ENCODE peak calls at places on chromosomes 6 and 20, in six cellular contexts. M is fibroblast of lung, L is small intestine, O is body of pancreas, D is lower lobe of right lung, B is upper lobe of right lung. I is an unnamed sample.

GRCh38 chr20:48986899-48987298 is 59.2 kb upstream of the CSE1L start:
- DNase-seq in B (no peak), L (no peak), D (no peak), O (peak; percentile 44), M (no peak), I (no peak)

GRCh38 chr6:91299544-91300491 is 712.9 kb upstream of the MAP3K7 start:
- DNase-seq in O (no peak), M (peak; percentile 94), B (no peak), D (no peak), L (no peak), I (no peak)

GRCh38 chr6:36897629-36898028 is 11.9 kb downstream of the C6orf89 start:
- DNase-seq in M (no peak), D (no peak), O (no peak), B (no peak), L (no peak), I (no peak)

GRCh38 chr6:71190809-71191208 is 97.8 kb upstream of the OGFRL1 start:
- DNase-seq in D (no peak), B (no peak), L (no peak), M (peak; percentile 66), O (no peak), I (peak; percentile 2)

GRCh38 chr6:113299526-113299925 is 557.6 kb upstream of the MARCKS start:
- DNase-seq in L (no peak), B (no peak), D (no peak), M (no peak), O (no peak), I (no peak)

GRCh38 chr6:11007715-11008608 is 36.1 kb downstream of the ELOVL2 start:
- DNase-seq in B (no peak), L (no peak), O (no peak), D (no peak), M (peak; percentile 17), I (no peak)

GRCh38 chr6:73369563-73369962 is at the start of gene OOEP:
- DNase-seq in L (no peak), D (no peak), B (no peak), O (no peak), M (no peak), I (no peak)

GRCh38 chr6:7154341-7155139 is 46.8 kb downstream of the RREB1 start:
- DNase-seq in O (no peak), B (no peak), M (no peak), D (no peak), L (no peak), I (no peak)

GRCh38 chr6:17945111-17945510 is 42.3 kb downstream of the KIF13A start:
- DNase-seq in M (no peak), D (no peak), L (no peak), O (no peak), B (no peak), I (no peak)

GRCh38 chr20:18628330-18628941 is 40.6 kb downstream of the DTD1 start:
- DNase-seq in O (peak; percentile 21), B (peak; percentile 66), M (no peak), D (no peak), L (peak; percentile 29), I (no peak)

GRCh38 chr6:136113736-136114173 is 136.4 kb downstream of the MTFR2 start:
- DNase-seq in D (peak; percentile 49), O (peak; percentile 13), M (peak; percentile 75), L (peak; percentile 21), B (no peak), I (peak; percentile 14)

GRCh38 chr6:161265975-161266374 is 7.9 kb downstream of the AGPAT4 start:
- DNase-seq in B (no peak), M (no peak), D (no peak), O (no peak), L (no peak), I (no peak)

GRCh38 chr6:156599367-156599766 is 177.8 kb upstream of the ARID1B start:
- DNase-seq in O (no peak), M (no peak), B (no peak), D (no peak), L (no peak), I (no peak)

GRCh38 chr6:69416739-69417138 is 380.1 kb downstream of the LMBRD1 start:
- DNase-seq in O (no peak), M (peak; percentile 77), D (no peak), B (no peak), L (no peak), I (no peak)

GRCh38 chr20:34979366-34980153 is 23.9 kb downstream of the MYH7B start:
- DNase-seq in L (peak; percentile 62), M (no peak), B (no peak), D (no peak), O (no peak), I (no peak)

GRCh38 chr6:6494677-6495076 is 93.8 kb upstream of the LY86 start:
- DNase-seq in D (peak; percentile 73), B (peak; percentile 73), L (peak; percentile 14), M (no peak), O (peak; percentile 15), I (no peak)

GRCh38 chr6:166932116-166932515 is 24.2 kb downstream of the RNASET2 start:
- DNase-seq in D (no peak), L (no peak), M (no peak), B (no peak), O (no peak), I (no peak)

GRCh38 chr6:15870354-15871043 is 207.7 kb upstream of the DTNBP1 start:
- DNase-seq in D (no peak), M (peak; percentile 33), B (no peak), O (no peak), L (no peak), I (no peak)

GRCh38 chr6:56528412-56528841 is 114.3 kb downstream of the DST start:
- DNase-seq in D (no peak), O (no peak), L (no peak), M (peak; percentile 94), B (no peak), I (no peak)

GRCh38 chr20:25486377-25486776 is 78.9 kb downstream of the GINS1 start:
- DNase-seq in O (no peak), D (no peak), L (no peak), M (peak; percentile 22), B (no peak), I (no peak)

GRCh38 chr20:25484911-25485511 is 77.5 kb downstream of the GINS1 start:
- DNase-seq in L (no peak), O (no peak), M (no peak), D (no peak), B (no peak), I (no peak)

GRCh38 chr20:25485872-25486271 is 78.4 kb downstream of the GINS1 start:
- DNase-seq in B (no peak), O (no peak), L (no peak), D (no peak), M (no peak), I (no peak)

GRCh38 chr20:25483431-25484132 is 76.1 kb downstream of the GINS1 start:
- DNase-seq in D (no peak), M (no peak), O (no peak), B (no peak), L (no peak), I (no peak)

GRCh38 chr20:25484224-25484846 is 76.9 kb downstream of the GINS1 start:
- DNase-seq in O (no peak), L (no peak), D (no peak), B (no peak), M (no peak), I (no peak)
- H3K4me1 ChIP-seq in O (no peaks in the 10 kb centered on the region), L (no peaks in the 10 kb centered on the region), D (no peaks in the 10 kb centered on the region), B (no peaks in the 10 kb centered on the region), M (no peaks in the 10 kb centered on the region), I (peaks cover 9% of the 10 kb centered on the region)

DNA sequence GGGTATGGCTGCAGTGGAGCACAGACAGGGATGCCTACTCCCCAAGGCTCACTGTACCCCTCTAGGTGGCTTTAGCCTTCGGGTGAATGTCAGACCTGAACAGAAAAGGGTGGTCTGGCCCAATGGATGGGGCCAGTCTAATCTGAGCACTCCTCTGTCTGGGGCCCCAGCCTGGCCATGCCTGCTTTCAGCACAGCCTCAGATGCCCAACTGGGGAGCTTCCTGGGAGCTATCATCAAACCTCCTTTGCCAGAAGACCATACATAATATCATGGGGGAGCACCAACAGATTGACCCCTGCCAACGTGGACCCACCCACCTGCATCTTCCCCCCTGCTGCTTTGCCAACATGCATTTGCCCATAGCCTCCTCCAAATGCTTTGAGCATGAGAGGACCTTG is 454.1 kb upstream of the KHDRBS2 start:
- DNase-seq in B (no peak), L (no peak), D (no peak), O (no peak), M (no peak), I (no peak)
- H3K36me3 ChIP-seq in B (no peaks in the 10 kb centered on the region), L (no peaks in the 10 kb centered on the region), D (no peaks in the 10 kb centered on the region), O (no peaks in the 10 kb centered on the region), M (no peaks in the 10 kb centered on the region), I (no peaks in the 10 kb centered on the region)

GRCh38 chr6:116764557-116764960 is 960 bp downstream of the FAM162B start:
- DNase-seq in B (no peak), D (no peak), M (peak; percentile 62), L (no peak), O (no peak), I (no peak)
- H3K4me3 ChIP-seq in B (peak overlapping the region; percentile 59), D (peak overlapping the region; percentile 55), M (peak overlapping the region; percentile 70), L (no peak overlapping the region), O (no peak overlapping the region), I (no peak overlapping the region)

DNA sequence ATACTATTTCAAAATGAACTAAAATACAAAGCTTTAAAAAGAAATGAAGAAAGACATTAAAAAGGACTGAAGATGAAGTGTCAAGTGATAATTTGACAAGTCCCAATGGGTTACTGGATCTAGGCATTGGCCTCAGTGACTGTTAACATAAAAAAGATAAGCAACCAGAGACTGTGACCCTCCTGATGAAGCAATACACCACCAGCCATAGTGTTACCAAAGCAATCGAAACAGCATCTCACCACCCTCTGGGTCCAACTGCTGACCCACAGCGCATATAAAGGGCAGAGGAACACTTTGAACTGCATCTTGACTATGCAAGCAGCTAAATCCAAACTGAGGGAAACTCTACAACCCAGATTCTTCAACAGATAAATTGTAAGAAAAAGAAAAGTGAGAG is 130.4 kb downstream of the FIG4 start:
- DNase-seq in M (no peak), L (no peak), O (no peak), D (no peak), B (no peak), I (no peak)
- H3K4me1 ChIP-seq in M (no peaks in the 10 kb centered on the region), L (no peaks in the 10 kb centered on the region), O (no peaks in the 10 kb centered on the region), D (no peaks in the 10 kb centered on the region), B (no peaks in the 10 kb centered on the region), I (no peaks in the 10 kb centered on the region)

GRCh38 chr20:10645205-10645570 is 28.6 kb downstream of the JAG1 start:
- DNase-seq in B (no peak), M (no peak), O (no peak), L (no peak), D (no peak), I (no peak)
- H3K36me3 ChIP-seq in B (peaks cover 100% of the 10 kb centered on the region), M (peaks cover 31% of the 10 kb centered on the region), O (peaks cover 30% of the 10 kb centered on the region), L (peaks cover 15% of the 10 kb centered on the region), D (peaks cover 100% of the 10 kb centered on the region), I (no peaks in the 10 kb centered on the region)

GRCh38 chr20:50101281-50101680 is 11.7 kb downstream of the UBE2V1 start:
- DNase-seq in L (no peak), M (no peak), B (no peak), O (no peak), D (no peak), I (no peak)
- H3K4me3 ChIP-seq in L (no peak overlapping the region), M (no peak overlapping the region), B (no peak overlapping the region), O (no peak overlapping the region), D (no peak overlapping the region), I (no peak overlapping the region)

GRCh38 chr6:39206250-39206721 is 23.0 kb downstream of the KCNK5 start:
- DNase-seq in M (no peak), O (peak; percentile 43), L (peak; percentile 79), D (peak; percentile 63), B (peak; percentile 81), I (no peak)
- H3K4me1 ChIP-seq in M (no peaks in the 10 kb centered on the region), O (peaks cover 100% of the 10 kb centered on the region), L (no peaks in the 10 kb centered on the region), D (peaks cover 61% of the 10 kb centered on the region), B (peaks cover 66% of the 10 kb centered on the region), I (no peaks in the 10 kb centered on the region)

I was measured in CD4-positive, CD25-positive, alpha-beta regulatory T cell.